ENCODE peak calls at places on chromosomes 16 and 17, in seven cellular contexts. One of them, this sample, is unnamed.

GRCh38 chr17:74532115-74532514 is 840 bp upstream of the CD300LB start:
- DNase-seq in upper lobe of right lung: no peak
- DNase-seq in left ventricle myocardium inferior: peak
- DNase-seq in transverse colon: peak
- DNase-seq in AG04450: no peak
- DNase-seq in AG04449: no peak
- DNase-seq in cardiac muscle cell: no peak
- DNase-seq in this sample: peak

GRCh38 chr17:5785867-5786509 is 201.7 kb upstream of the NLRP1 start:
- DNase-seq in upper lobe of right lung: no peak
- DNase-seq in left ventricle myocardium inferior: no peak
- DNase-seq in transverse colon: no peak
- DNase-seq in AG04450: peak
- DNase-seq in AG04449: no peak
- DNase-seq in cardiac muscle cell: no peak
- DNase-seq in this sample: no peak

GRCh38 chr16:30633526-30633925 is 17.2 kb upstream of the PRR14 start:
- DNase-seq in upper lobe of right lung: no peak
- DNase-seq in left ventricle myocardium inferior: no peak
- DNase-seq in transverse colon: no peak
- DNase-seq in AG04450: no peak
- DNase-seq in AG04449: no peak
- DNase-seq in cardiac muscle cell: no peak
- DNase-seq in this sample: no peak

GRCh38 chr17:45222994-45223540 is 1.4 kb downstream of the FMNL1 start:
- DNase-seq in upper lobe of right lung: no peak
- DNase-seq in left ventricle myocardium inferior: no peak
- DNase-seq in transverse colon: no peak
- DNase-seq in AG04450: no peak
- DNase-seq in AG04449: no peak
- DNase-seq in cardiac muscle cell: no peak
- DNase-seq in this sample: no peak

GRCh38 chr16:3948378-3948995 is 68.0 kb upstream of the CREBBP start:
- DNase-seq in upper lobe of right lung: peak
- DNase-seq in left ventricle myocardium inferior: no peak
- DNase-seq in transverse colon: no peak
- DNase-seq in AG04450: no peak
- DNase-seq in AG04449: no peak
- DNase-seq in cardiac muscle cell: no peak
- DNase-seq in this sample: no peak

GRCh38 chr17:7750321-7750821 is 32.8 kb downstream of the DNAH2 start:
- DNase-seq in upper lobe of right lung: no peak
- DNase-seq in left ventricle myocardium inferior: no peak
- DNase-seq in transverse colon: no peak
- DNase-seq in AG04450: peak
- DNase-seq in AG04449: peak
- DNase-seq in cardiac muscle cell: peak
- DNase-seq in this sample: no peak

GRCh38 chr17:7767425-7768021 is 50.0 kb downstream of the DNAH2 start:
- DNase-seq in upper lobe of right lung: peak
- DNase-seq in left ventricle myocardium inferior: no peak
- DNase-seq in transverse colon: no peak
- DNase-seq in AG04450: peak
- DNase-seq in AG04449: no peak
- DNase-seq in cardiac muscle cell: peak
- DNase-seq in this sample: no peak

GRCh38 chr17:55635253-55635766 is 87.4 kb downstream of the TMEM100 start:
- DNase-seq in upper lobe of right lung: no peak
- DNase-seq in left ventricle myocardium inferior: no peak
- DNase-seq in transverse colon: no peak
- DNase-seq in AG04450: no peak
- DNase-seq in AG04449: no peak
- DNase-seq in cardiac muscle cell: peak
- DNase-seq in this sample: no peak

GRCh38 chr16:14672403-14672971 is 21.6 kb downstream of the PLA2G10 start:
- DNase-seq in upper lobe of right lung: peak
- DNase-seq in left ventricle myocardium inferior: no peak
- DNase-seq in transverse colon: peak
- DNase-seq in AG04450: no peak
- DNase-seq in AG04449: no peak
- DNase-seq in cardiac muscle cell: peak
- DNase-seq in this sample: no peak

GRCh38 chr16:78183886-78184553 is 84.6 kb downstream of the WWOX start:
- DNase-seq in upper lobe of right lung: no peak
- DNase-seq in left ventricle myocardium inferior: no peak
- DNase-seq in transverse colon: no peak
- DNase-seq in AG04450: no peak
- DNase-seq in AG04449: no peak
- DNase-seq in cardiac muscle cell: no peak
- DNase-seq in this sample: no peak

GRCh38 chr17:39027037-39027436 is 59.8 kb upstream of the FBXO47 start:
- DNase-seq in upper lobe of right lung: peak
- DNase-seq in left ventricle myocardium inferior: peak
- DNase-seq in transverse colon: peak
- DNase-seq in AG04450: no peak
- DNase-seq in AG04449: no peak
- DNase-seq in cardiac muscle cell: peak
- DNase-seq in this sample: peak

GRCh38 chr17:18000044-18000443 is 27.4 kb downstream of the DRC3 start:
- DNase-seq in upper lobe of right lung: no peak
- DNase-seq in left ventricle myocardium inferior: no peak
- DNase-seq in transverse colon: no peak
- DNase-seq in AG04450: no peak
- DNase-seq in AG04449: no peak
- DNase-seq in cardiac muscle cell: no peak
- DNase-seq in this sample: no peak

GRCh38 chr17:13337864-13338371 is 263.8 kb downstream of the HS3ST3A1 start:
- DNase-seq in upper lobe of right lung: no peak
- DNase-seq in left ventricle myocardium inferior: no peak
- DNase-seq in transverse colon: no peak
- DNase-seq in AG04450: peak
- DNase-seq in AG04449: no peak
- DNase-seq in cardiac muscle cell: peak
- DNase-seq in this sample: no peak

GRCh38 chr16:8372141-8372540 is 218.2 kb downstream of the TMEM114 start:
- DNase-seq in upper lobe of right lung: no peak
- DNase-seq in left ventricle myocardium inferior: no peak
- DNase-seq in transverse colon: no peak
- DNase-seq in AG04450: no peak
- DNase-seq in AG04449: no peak
- DNase-seq in cardiac muscle cell: no peak
- DNase-seq in this sample: no peak

GRCh38 chr16:15775209-15775608 is 81.6 kb downstream of the MYH11 start:
- DNase-seq in upper lobe of right lung: no peak
- DNase-seq in left ventricle myocardium inferior: no peak
- DNase-seq in transverse colon: no peak
- DNase-seq in AG04450: no peak
- DNase-seq in AG04449: no peak
- DNase-seq in cardiac muscle cell: peak
- DNase-seq in this sample: no peak

GRCh38 chr17:39963826-39964225 is 1.0 kb downstream of the GSDMA start:
- DNase-seq in upper lobe of right lung: no peak
- DNase-seq in left ventricle myocardium inferior: no peak
- DNase-seq in transverse colon: no peak
- DNase-seq in AG04450: no peak
- DNase-seq in AG04449: no peak
- DNase-seq in cardiac muscle cell: no peak
- DNase-seq in this sample: no peak

GRCh38 chr16:77171750-77172635 is 19.0 kb upstream of the MON1B start:
- DNase-seq in upper lobe of right lung: no peak
- DNase-seq in left ventricle myocardium inferior: no peak
- DNase-seq in transverse colon: no peak
- DNase-seq in AG04450: peak
- DNase-seq in AG04449: peak
- DNase-seq in cardiac muscle cell: peak
- DNase-seq in this sample: peak

GRCh38 chr17:82611140-82612058 is 36.8 kb downstream of the WDR45B start:
- DNase-seq in upper lobe of right lung: no peak
- DNase-seq in left ventricle myocardium inferior: no peak
- DNase-seq in transverse colon: no peak
- DNase-seq in AG04450: no peak
- DNase-seq in AG04449: no peak
- DNase-seq in cardiac muscle cell: peak
- DNase-seq in this sample: no peak

GRCh38 chr16:74450236-74450635 is 29.0 kb upstream of the CLEC18B start:
- DNase-seq in upper lobe of right lung: no peak
- DNase-seq in left ventricle myocardium inferior: no peak
- DNase-seq in transverse colon: no peak
- DNase-seq in AG04450: no peak
- DNase-seq in AG04449: no peak
- DNase-seq in cardiac muscle cell: peak
- DNase-seq in this sample: no peak

GRCh38 chr17:81428521-81428920 is 33.3 kb downstream of the BAHCC1 start:
- DNase-seq in upper lobe of right lung: no peak
- DNase-seq in left ventricle myocardium inferior: no peak
- DNase-seq in transverse colon: no peak
- DNase-seq in AG04450: no peak
- DNase-seq in AG04449: no peak
- DNase-seq in cardiac muscle cell: no peak
- DNase-seq in this sample: no peak

GRCh38 chr16:2043980-2044451 is 3.6 kb downstream of the NTHL1 start:
- DNase-seq in upper lobe of right lung: peak
- DNase-seq in left ventricle myocardium inferior: peak
- DNase-seq in transverse colon: peak
- DNase-seq in AG04450: no peak
- DNase-seq in AG04449: no peak
- DNase-seq in cardiac muscle cell: no peak
- DNase-seq in this sample: peak

GRCh38 chr16:4713663-4714501 is 20.2 kb downstream of the ANKS3 start:
- DNase-seq in upper lobe of right lung: no peak
- DNase-seq in left ventricle myocardium inferior: no peak
- DNase-seq in transverse colon: no peak
- DNase-seq in AG04450: no peak
- DNase-seq in AG04449: no peak
- DNase-seq in cardiac muscle cell: no peak
- DNase-seq in this sample: no peak

GRCh38 chr17:67377727-67378443 is 804 bp downstream of the PITPNC1 start:
- DNase-seq in upper lobe of right lung: peak
- DNase-seq in left ventricle myocardium inferior: peak
- DNase-seq in transverse colon: peak
- DNase-seq in AG04450: no peak
- DNase-seq in AG04449: no peak
- DNase-seq in cardiac muscle cell: peak
- DNase-seq in this sample: peak

GRCh38 chr16:59236804-59237463 is 502.8 kb upstream of the GOT2 start:
- DNase-seq in upper lobe of right lung: no peak
- DNase-seq in left ventricle myocardium inferior: no peak
- DNase-seq in transverse colon: no peak
- DNase-seq in AG04450: no peak
- DNase-seq in AG04449: no peak
- DNase-seq in cardiac muscle cell: no peak
- DNase-seq in this sample: no peak

GRCh38 chr17:52395308-52395707 is 236.8 kb upstream of the CA10 start:
- DNase-seq in upper lobe of right lung: no peak
- DNase-seq in left ventricle myocardium inferior: no peak
- DNase-seq in transverse colon: no peak
- DNase-seq in AG04450: no peak
- DNase-seq in AG04449: no peak
- DNase-seq in cardiac muscle cell: no peak
- DNase-seq in this sample: no peak

GRCh38 chr17:52390422-52390821 is 231.9 kb upstream of the CA10 start:
- DNase-seq in upper lobe of right lung: no peak
- DNase-seq in left ventricle myocardium inferior: no peak
- DNase-seq in transverse colon: no peak
- DNase-seq in AG04450: no peak
- DNase-seq in AG04449: no peak
- DNase-seq in cardiac muscle cell: no peak
- DNase-seq in this sample: no peak

GRCh38 chr17:52388941-52389340 is 230.4 kb upstream of the CA10 start:
- DNase-seq in upper lobe of right lung: no peak
- DNase-seq in left ventricle myocardium inferior: no peak
- DNase-seq in transverse colon: no peak
- DNase-seq in AG04450: no peak
- DNase-seq in AG04449: no peak
- DNase-seq in cardiac muscle cell: no peak
- DNase-seq in this sample: no peak

GRCh38 chr17:52384695-52385094 is 226.2 kb upstream of the CA10 start:
- DNase-seq in upper lobe of right lung: no peak
- DNase-seq in left ventricle myocardium inferior: no peak
- DNase-seq in transverse colon: no peak
- DNase-seq in AG04450: no peak
- DNase-seq in AG04449: no peak
- DNase-seq in cardiac muscle cell: no peak
- DNase-seq in this sample: no peak

GRCh38 chr17:52389632-52390031 is 231.1 kb upstream of the CA10 start:
- DNase-seq in upper lobe of right lung: no peak
- DNase-seq in left ventricle myocardium inferior: no peak
- DNase-seq in transverse colon: no peak
- DNase-seq in AG04450: no peak
- DNase-seq in AG04449: no peak
- DNase-seq in cardiac muscle cell: no peak
- DNase-seq in this sample: no peak
- H3K4me3 ChIP-seq in upper lobe of right lung: peak
- H3K4me3 ChIP-seq in left ventricle myocardium inferior: peak
- H3K4me3 ChIP-seq in transverse colon: peak
- H3K4me3 ChIP-seq in AG04450: no peak
- H3K4me3 ChIP-seq in AG04449: no peak
- H3K4me3 ChIP-seq in cardiac muscle cell: no peak
- H3K4me3 ChIP-seq in this sample: no peak

DNA sequence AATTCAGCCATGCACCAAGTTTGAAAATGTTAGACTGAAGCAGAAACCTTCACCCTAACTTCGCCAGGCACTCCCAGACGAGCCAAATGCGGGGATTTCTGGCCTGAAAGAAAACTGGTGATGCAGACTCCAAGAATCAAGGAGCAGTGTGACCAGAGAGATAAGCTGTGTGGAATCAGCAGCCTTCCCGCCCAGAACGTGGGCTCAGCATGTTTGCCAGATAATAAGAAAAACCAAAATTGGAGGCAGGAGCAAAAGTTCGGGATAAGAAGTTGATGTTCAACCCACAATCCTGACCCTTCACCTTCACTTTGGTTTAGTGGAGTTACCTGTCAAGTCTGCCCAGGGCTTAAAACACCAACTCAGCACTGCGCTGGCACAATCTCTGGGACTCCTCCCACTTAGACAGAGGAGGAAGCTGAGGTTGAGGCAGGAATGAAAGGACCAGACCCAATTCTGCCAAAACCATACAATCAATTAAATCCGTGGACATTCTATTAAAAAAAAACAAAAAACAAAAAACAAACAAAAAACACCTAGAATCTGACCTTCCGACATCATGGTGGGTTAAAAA is 3.0 kb downstream of the SLC43A2 start:
- DNase-seq in upper lobe of right lung: no peak
- DNase-seq in left ventricle myocardium inferior: no peak
- DNase-seq in transverse colon: no peak
- DNase-seq in AG04450: no peak
- DNase-seq in AG04449: no peak
- DNase-seq in cardiac muscle cell: no peak
- DNase-seq in this sample: no peak
- H3K4me3 ChIP-seq in upper lobe of right lung: no peak
- H3K4me3 ChIP-seq in left ventricle myocardium inferior: no peak
- H3K4me3 ChIP-seq in transverse colon: no peak
- H3K4me3 ChIP-seq in AG04450: no peak
- H3K4me3 ChIP-seq in AG04449: no peak
- H3K4me3 ChIP-seq in cardiac muscle cell: no peak
- H3K4me3 ChIP-seq in this sample: no peak

GRCh38 chr17:48592592-48592991 is 987 bp downstream of the HOXB5 start:
- DNase-seq in upper lobe of right lung: no peak
- DNase-seq in left ventricle myocardium inferior: no peak
- DNase-seq in transverse colon: no peak
- DNase-seq in AG04450: no peak
- DNase-seq in AG04449: no peak
- DNase-seq in cardiac muscle cell: no peak
- DNase-seq in this sample: no peak
- H3K4me3 ChIP-seq in upper lobe of right lung: peak
- H3K4me3 ChIP-seq in left ventricle myocardium inferior: peak
- H3K4me3 ChIP-seq in transverse colon: peak
- H3K4me3 ChIP-seq in AG04450: peak
- H3K4me3 ChIP-seq in AG04449: peak
- H3K4me3 ChIP-seq in cardiac muscle cell: peak
- H3K4me3 ChIP-seq in this sample: no peak

GRCh38 chr17:50139950-50140885 is 10.3 kb upstream of the SAMD14 start:
- DNase-seq in upper lobe of right lung: peak
- DNase-seq in left ventricle myocardium inferior: peak
- DNase-seq in transverse colon: peak
- DNase-seq in AG04450: no peak
- DNase-seq in AG04449: no peak
- DNase-seq in cardiac muscle cell: peak
- DNase-seq in this sample: peak
- H3K4me3 ChIP-seq in upper lobe of right lung: no peak
- H3K4me3 ChIP-seq in left ventricle myocardium inferior: peak
- H3K4me3 ChIP-seq in transverse colon: no peak
- H3K4me3 ChIP-seq in AG04450: no peak
- H3K4me3 ChIP-seq in AG04449: no peak
- H3K4me3 ChIP-seq in cardiac muscle cell: no peak
- H3K4me3 ChIP-seq in this sample: no peak